ENCODE peak calls at places on chromosomes 11 and 22, in four cellular contexts. N is hepatocyte, Y is DND-41, R is endothelial cell of umbilical vein. O is an unnamed sample. For H3K27me3 and H3K4me1, the result is how much of the 10 kb centered on the place peaks cover.

GRCh38 chr11:11577246-11577855 is 44.5 kb downstream of the GALNT18 start:
- DNase-seq in N (no peak), Y (no peak), R (peak), O (no peak)

GRCh38 chr11:68763926-68764657 is 12.8 kb upstream of the TESMIN start:
- DNase-seq in N (no peak), Y (no peak), R (no peak), O (no peak)

GRCh38 chr11:109604506-109604905 is 182.5 kb downstream of the C11orf87 start:
- DNase-seq in N (no peak), Y (no peak), R (no peak), O (no peak)

GRCh38 chr11:131880976-131881375 is 510.6 kb downstream of the NTM start:
- DNase-seq in N (no peak), Y (no peak), R (no peak), O (no peak)

GRCh38 chr22:36331912-36332622 is 55.7 kb downstream of the MYH9 start:
- DNase-seq in N (peak), Y (peak), R (peak), O (peak)

GRCh38 chr11:30585892-30586250 is 282 bp downstream of the MPPED2 start:
- DNase-seq in N (peak), Y (no peak), R (no peak), O (no peak)

GRCh38 chr11:32584921-32585320 is 1.3 kb downstream of the EIF3M start:
- DNase-seq in N (peak), Y (no peak), R (peak), O (no peak)

GRCh38 chr11:15484398-15484797 is 369.7 kb downstream of the INSC start:
- DNase-seq in N (no peak), Y (no peak), R (no peak), O (no peak)

GRCh38 chr11:100695911-100696310 is 8.8 kb downstream of the ARHGAP42 start:
- DNase-seq in N (no peak), Y (no peak), R (no peak), O (no peak)

GRCh38 chr11:90332415-90332814 is 109.6 kb upstream of the CHORDC1 start:
- DNase-seq in N (no peak), Y (no peak), R (peak), O (no peak)

GRCh38 chr22:29300467-29300806 is 6.0 kb upstream of the GAS2L1 start:
- DNase-seq in N (no peak), Y (no peak), R (no peak), O (no peak)

GRCh38 chr22:20471126-20471833 is 24.3 kb downstream of the KLHL22 start:
- DNase-seq in N (no peak), Y (no peak), R (no peak), O (no peak)

GRCh38 chr11:44877908-44878459 is 72.7 kb downstream of the TP53I11 start:
- DNase-seq in N (peak), Y (no peak), R (peak), O (no peak)

GRCh38 chr11:61919113-61919840 is 1.9 kb upstream of the RAB3IL1 start:
- DNase-seq in N (no peak), Y (no peak), R (no peak), O (no peak)

GRCh38 chr11:89491141-89491690 is at the start of gene NOX4:
- DNase-seq in N (peak), Y (no peak), R (peak), O (no peak)

GRCh38 chr11:134689886-134690285 is 277.8 kb upstream of the B3GAT1 start:
- DNase-seq in N (no peak), Y (no peak), R (no peak), O (no peak)

GRCh38 chr22:21904250-21904789 is 36.9 kb upstream of the MAPK1 start:
- DNase-seq in N (no peak), Y (no peak), R (no peak), O (no peak)

GRCh38 chr11:102309621-102310541 is 7.4 kb upstream of the BIRC3 start:
- DNase-seq in N (no peak), Y (no peak), R (no peak), O (no peak)

GRCh38 chr11:33500865-33501479 is 199.7 kb downstream of the C11orf91 start:
- DNase-seq in N (peak), Y (peak), R (peak), O (no peak)

GRCh38 chr11:134624166-134624920 is 212.3 kb upstream of the B3GAT1 start:
- DNase-seq in N (no peak), Y (no peak), R (no peak), O (no peak)

GRCh38 chr11:47466701-47467250 is 17.8 kb upstream of the RAPSN start:
- DNase-seq in N (no peak), Y (no peak), R (peak), O (peak)

GRCh38 chr11:44993971-44994705 is 43.5 kb upstream of the TP53I11 start:
- DNase-seq in N (no peak), Y (no peak), R (no peak), O (no peak)

GRCh38 chr11:10326080-10326964 is 21.4 kb downstream of the ADM start:
- DNase-seq in N (peak), Y (no peak), R (peak), O (peak)

GRCh38 chr11:26847459-26847858 is 125.6 kb upstream of the SLC5A12 start:
- DNase-seq in N (no peak), Y (no peak), R (no peak), O (no peak)

GRCh38 chr11:42841563-42841962 is 470.2 kb upstream of the API5 start:
- DNase-seq in N (no peak), Y (no peak), R (no peak), O (no peak)

GRCh38 chr11:101825551-101825950 is 89.3 kb upstream of the CEP126 start:
- DNase-seq in N (no peak), Y (no peak), R (no peak), O (no peak)

GRCh38 chr11:33624082-33624481 is 76.5 kb downstream of the C11orf91 start:
- DNase-seq in N (no peak), Y (no peak), R (no peak), O (no peak)

GRCh38 chr11:76234704-76235232 is 28.5 kb upstream of the WNT11 start:
- DNase-seq in N (no peak), Y (no peak), R (no peak), O (peak)

GRCh38 chr11:129117595-129118350 is 74.4 kb downstream of the ARHGAP32 start:
- DNase-seq in N (peak), Y (peak), R (peak), O (peak)

GRCh38 chr11:17529814-17530162 is 14.4 kb downstream of the USH1C start:
- DNase-seq in N (no peak), Y (no peak), R (no peak), O (no peak)

GRCh38 chr11:84594602-84595001 is 1032.5 kb downstream of the DLG2 start:
- DNase-seq in N (no peak), Y (no peak), R (no peak), O (no peak)

GRCh38 chr11:7495997-7496545 is 10.8 kb downstream of the OLFML1 start:
- DNase-seq in N (no peak), Y (no peak), R (no peak), O (no peak)

GRCh38 chr11:3220521-3221407 is 2.2 kb upstream of the MRGPRG start:
- DNase-seq in N (no peak), Y (no peak), R (no peak), O (no peak)
- H3K27me3 ChIP-seq in N (under half), Y (under half), R (under half), O (under half)

GRCh38 chr22:26484360-26484706 is 656 bp downstream of the SRRD start:
- DNase-seq in N (no peak), Y (no peak), R (no peak), O (no peak)

GRCh38 chr22:26486394-26486793 is 2.7 kb downstream of the SRRD start:
- DNase-seq in N (no peak), Y (no peak), R (no peak), O (no peak)

GRCh38 chr22:26483439-26484359 is at the start of the genes HPS4 and SRRD:
- DNase-seq in N (peak), Y (peak), R (peak), O (peak)

GRCh38 chr22:26485991-26486390 is 2.3 kb downstream of the SRRD start:
- DNase-seq in N (no peak), Y (no peak), R (no peak), O (no peak)

DNA sequence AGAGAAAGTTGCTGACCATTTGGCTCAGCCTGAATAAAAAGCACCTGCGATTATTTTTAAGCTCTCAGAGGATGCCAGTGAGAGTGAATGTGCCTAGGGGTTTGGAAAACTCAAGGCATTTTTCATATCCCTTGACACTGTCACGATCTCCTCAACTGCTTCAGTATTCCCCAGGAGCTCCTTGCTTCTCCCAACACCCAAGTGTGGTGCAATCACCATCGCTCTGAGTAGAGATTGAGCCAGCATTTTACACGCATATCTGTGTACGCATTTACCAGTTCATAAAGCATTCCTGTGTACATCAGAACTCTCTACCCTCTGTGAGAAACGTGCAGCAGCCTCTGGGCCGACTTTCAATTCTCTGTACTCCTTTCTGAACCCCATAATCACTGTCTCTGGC is 1.3 kb downstream of the SRRD start:
- DNase-seq in N (no peak), Y (no peak), R (no peak), O (no peak)
- H3K4me1 ChIP-seq in N (under half), Y (half or more), R (under half), O (under half)

GRCh38 chr22:43263645-43264514 is 76.9 kb upstream of the TTLL12 start:
- DNase-seq in N (peak), Y (peak), R (peak), O (peak)
- TF ChIP-seq EZH2 in N (no peak), Y (no peak), R (no peak), O (no peak)

DNA sequence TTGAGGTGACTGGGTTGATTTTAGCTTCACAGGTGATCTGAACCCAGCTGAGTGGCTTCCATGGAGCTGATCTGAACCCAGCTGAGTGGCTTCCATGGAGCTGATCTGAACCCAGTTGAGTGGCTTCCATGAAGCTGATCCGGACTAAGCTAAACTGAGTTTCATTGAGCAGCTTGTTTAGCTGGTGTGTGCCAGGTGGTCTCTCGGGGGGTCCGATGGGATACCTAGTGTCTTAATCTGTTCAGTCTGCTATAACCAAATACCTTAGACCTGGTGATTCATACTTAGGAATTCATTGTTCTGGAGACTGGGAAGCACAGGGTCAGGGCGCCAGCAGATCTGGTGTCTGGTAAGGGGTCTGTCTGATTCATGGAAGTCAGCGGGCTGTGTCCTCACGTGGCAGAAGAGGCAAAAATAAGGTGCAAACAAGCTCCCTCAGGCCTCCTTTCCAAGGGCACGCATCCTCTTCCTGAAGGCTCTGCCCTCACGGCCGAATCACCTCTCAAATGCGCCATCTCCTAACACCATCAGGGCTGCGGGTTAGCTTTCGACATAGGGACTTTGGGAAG is 52.5 kb upstream of the KCNQ1OT1 start:
- DNase-seq in N (no peak), Y (no peak), R (no peak), O (peak)
- H3K27me3 ChIP-seq in N (under half), Y (under half), R (under half), O (under half)

DNA sequence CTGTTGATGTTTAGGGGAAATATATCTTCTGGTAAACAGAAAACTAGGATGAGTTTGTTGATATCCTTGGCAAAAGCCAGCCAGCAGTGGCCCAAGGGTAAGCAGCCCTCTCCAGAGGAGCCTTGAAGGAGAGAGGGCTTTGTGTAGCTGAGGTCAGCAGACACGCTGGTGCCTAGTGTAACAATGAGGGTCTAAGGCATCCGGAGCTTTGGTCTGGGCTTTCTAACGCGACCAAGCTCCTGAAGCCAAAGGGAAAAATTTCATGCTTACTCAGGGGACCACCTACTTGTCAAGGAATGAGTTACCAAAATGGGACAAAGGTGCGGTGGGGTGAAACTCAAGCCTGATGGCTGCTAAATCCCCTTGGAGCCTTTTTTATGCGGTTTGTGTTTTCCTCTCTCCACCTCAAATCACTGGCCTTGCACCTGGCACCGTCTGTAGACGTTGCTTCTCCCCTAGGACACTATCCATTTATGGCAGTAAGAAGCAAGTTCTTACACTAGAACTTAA is 134.9 kb downstream of the DBX1 start:
- DNase-seq in N (no peak), Y (no peak), R (no peak), O (no peak)
- H3K4me1 ChIP-seq in N (half or more), Y (under half), R (under half), O (under half)